ENCODE peak calls at places on chromosome 5, in six cellular contexts. One of them, this sample, is unnamed.

GRCh38 chr5:55657443-55657842 is 54.7 kb downstream of the SLC38A9 start:
- DNase-seq in DND-41: no peak
- DNase-seq in astrocyte: no peak
- DNase-seq in fibroblast of lung: no peak
- DNase-seq in K562: no peak
- DNase-seq in IMR-90: no peak
- DNase-seq in this sample: no peak

GRCh38 chr5:173888473-173889135 is 455 bp downstream of the CPEB4 start:
- DNase-seq in DND-41: peak
- DNase-seq in astrocyte: no peak
- DNase-seq in fibroblast of lung: no peak
- DNase-seq in K562: peak
- DNase-seq in IMR-90: peak
- DNase-seq in this sample: peak

GRCh38 chr5:116444373-116445058 is 130.1 kb downstream of the SEMA6A start:
- DNase-seq in DND-41: no peak
- DNase-seq in astrocyte: no peak
- DNase-seq in fibroblast of lung: no peak
- DNase-seq in K562: no peak
- DNase-seq in IMR-90: no peak
- DNase-seq in this sample: no peak

GRCh38 chr5:28703651-28704260 is 1665.4 kb upstream of the CDH9 start:
- DNase-seq in DND-41: no peak
- DNase-seq in astrocyte: peak
- DNase-seq in fibroblast of lung: peak
- DNase-seq in K562: no peak
- DNase-seq in IMR-90: no peak
- DNase-seq in this sample: no peak

GRCh38 chr5:172185096-172185461 is 2.9 kb downstream of the STK10 start:
- DNase-seq in DND-41: no peak
- DNase-seq in astrocyte: no peak
- DNase-seq in fibroblast of lung: no peak
- DNase-seq in K562: no peak
- DNase-seq in IMR-90: no peak
- DNase-seq in this sample: no peak

GRCh38 chr5:73160239-73160671 is 12.7 kb upstream of the TMEM174 start:
- DNase-seq in DND-41: peak
- DNase-seq in astrocyte: peak
- DNase-seq in fibroblast of lung: peak
- DNase-seq in K562: no peak
- DNase-seq in IMR-90: no peak
- DNase-seq in this sample: no peak

GRCh38 chr5:127320032-127320945 is 29.7 kb downstream of the MEGF10 start:
- DNase-seq in DND-41: no peak
- DNase-seq in astrocyte: peak
- DNase-seq in fibroblast of lung: peak
- DNase-seq in K562: no peak
- DNase-seq in IMR-90: no peak
- DNase-seq in this sample: no peak

GRCh38 chr5:134098690-134099089 is 15.8 kb upstream of the TCF7 start:
- DNase-seq in DND-41: no peak
- DNase-seq in astrocyte: no peak
- DNase-seq in fibroblast of lung: no peak
- DNase-seq in K562: no peak
- DNase-seq in IMR-90: no peak
- DNase-seq in this sample: no peak

GRCh38 chr5:620152-620551 is 8.0 kb downstream of the CEP72 start:
- DNase-seq in DND-41: no peak
- DNase-seq in astrocyte: no peak
- DNase-seq in fibroblast of lung: no peak
- DNase-seq in K562: no peak
- DNase-seq in IMR-90: no peak
- DNase-seq in this sample: no peak

GRCh38 chr5:78734094-78734845 is 85.7 kb upstream of the LHFPL2 start:
- DNase-seq in DND-41: no peak
- DNase-seq in astrocyte: no peak
- DNase-seq in fibroblast of lung: no peak
- DNase-seq in K562: no peak
- DNase-seq in IMR-90: no peak
- DNase-seq in this sample: no peak

GRCh38 chr5:175609504-175609903 is 48.4 kb upstream of the HRH2 start:
- DNase-seq in DND-41: no peak
- DNase-seq in astrocyte: no peak
- DNase-seq in fibroblast of lung: no peak
- DNase-seq in K562: no peak
- DNase-seq in IMR-90: no peak
- DNase-seq in this sample: no peak

GRCh38 chr5:112574566-112574965 is 155.5 kb upstream of the EPB41L4A start:
- DNase-seq in DND-41: no peak
- DNase-seq in astrocyte: no peak
- DNase-seq in fibroblast of lung: no peak
- DNase-seq in K562: no peak
- DNase-seq in IMR-90: no peak
- DNase-seq in this sample: no peak

GRCh38 chr5:135379052-135379654 is 19.9 kb downstream of the MACROH2A1 start:
- DNase-seq in DND-41: no peak
- DNase-seq in astrocyte: peak
- DNase-seq in fibroblast of lung: peak
- DNase-seq in K562: no peak
- DNase-seq in IMR-90: peak
- DNase-seq in this sample: no peak

GRCh38 chr5:96934291-96934694 is 1.6 kb upstream of the LNPEP start:
- DNase-seq in DND-41: no peak
- DNase-seq in astrocyte: peak
- DNase-seq in fibroblast of lung: peak
- DNase-seq in K562: no peak
- DNase-seq in IMR-90: peak
- DNase-seq in this sample: peak

GRCh38 chr5:54178207-54178606 is 132.2 kb downstream of the ARL15 start:
- DNase-seq in DND-41: no peak
- DNase-seq in astrocyte: no peak
- DNase-seq in fibroblast of lung: no peak
- DNase-seq in K562: no peak
- DNase-seq in IMR-90: no peak
- DNase-seq in this sample: no peak

GRCh38 chr5:157026789-157027424 is 32.0 kb downstream of the HAVCR1 start:
- DNase-seq in DND-41: no peak
- DNase-seq in astrocyte: no peak
- DNase-seq in fibroblast of lung: no peak
- DNase-seq in K562: peak
- DNase-seq in IMR-90: no peak
- DNase-seq in this sample: peak

GRCh38 chr5:12805165-12805698 is 901.0 kb upstream of the CTNND2 start:
- DNase-seq in DND-41: no peak
- DNase-seq in astrocyte: no peak
- DNase-seq in fibroblast of lung: no peak
- DNase-seq in K562: no peak
- DNase-seq in IMR-90: no peak
- DNase-seq in this sample: no peak

GRCh38 chr5:41924872-41925554 is at the start of gene FBXO4:
- DNase-seq in DND-41: peak
- DNase-seq in astrocyte: peak
- DNase-seq in fibroblast of lung: peak
- DNase-seq in K562: peak
- DNase-seq in IMR-90: peak
- DNase-seq in this sample: peak

DNA sequence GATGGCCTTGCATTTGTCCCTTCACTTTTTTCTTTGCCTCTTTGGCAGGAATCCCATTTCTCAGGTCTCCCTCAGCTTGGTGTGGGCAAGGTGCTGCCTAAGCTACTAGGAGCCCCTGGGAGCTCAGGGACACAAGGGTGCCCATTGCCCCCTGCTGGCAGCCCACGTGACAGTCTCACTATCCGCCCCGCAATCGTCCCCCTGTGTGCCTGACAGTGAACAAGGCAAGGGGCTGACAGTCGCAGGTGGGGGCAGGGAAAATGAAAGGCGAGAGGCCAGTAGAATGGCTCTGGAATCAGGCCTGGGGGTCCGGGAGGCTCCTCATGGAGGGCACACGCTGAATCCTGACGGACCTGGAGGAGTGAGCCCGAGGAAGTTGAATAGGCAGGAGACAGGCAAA is 2.0 kb upstream of the PCDH12 start:
- DNase-seq in DND-41: peak
- DNase-seq in astrocyte: no peak
- DNase-seq in fibroblast of lung: no peak
- DNase-seq in K562: peak
- DNase-seq in IMR-90: no peak
- DNase-seq in this sample: no peak
- TF ChIP-seq CTCF in DND-41: peak
- TF ChIP-seq CTCF in astrocyte: no peak
- TF ChIP-seq CTCF in fibroblast of lung: peak
- TF ChIP-seq CTCF in K562: peak
- TF ChIP-seq CTCF in IMR-90: no peak
- TF ChIP-seq CTCF in this sample: no peak

DNA sequence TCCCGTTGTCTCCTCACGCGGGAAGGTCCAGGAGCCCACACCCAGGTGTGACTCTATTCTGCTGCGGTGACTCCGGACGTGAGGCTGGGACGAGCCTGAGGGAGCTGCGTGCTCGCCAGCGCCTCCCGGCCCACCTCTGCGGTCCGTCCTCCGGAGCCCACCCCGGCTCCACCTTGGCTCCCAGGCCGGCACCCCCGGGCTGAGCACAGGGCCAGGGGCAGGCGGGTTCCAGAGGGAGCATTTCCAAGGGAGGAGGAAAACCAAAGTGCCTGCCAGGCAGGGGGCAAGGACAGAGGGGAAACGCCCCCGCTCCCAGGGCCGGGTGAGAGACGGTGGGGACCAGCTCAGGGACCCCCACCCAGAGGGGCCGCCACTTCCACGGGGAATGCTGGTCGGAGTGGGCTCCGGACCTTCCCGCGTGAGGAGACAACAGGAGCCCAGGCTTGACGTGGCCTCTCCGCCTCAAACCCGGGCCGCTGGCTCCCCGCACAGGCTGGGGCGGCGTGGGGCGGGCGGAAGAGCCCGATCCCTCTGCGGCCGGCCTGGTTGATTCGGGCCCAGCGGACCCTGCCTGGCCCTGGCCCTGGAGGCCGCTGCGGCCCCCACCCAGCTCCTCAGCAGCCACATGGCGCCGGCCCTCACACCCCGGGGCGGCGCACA is 26.0 kb downstream of the IRX4 start:
- DNase-seq in DND-41: no peak
- DNase-seq in astrocyte: no peak
- DNase-seq in fibroblast of lung: no peak
- DNase-seq in K562: no peak
- DNase-seq in IMR-90: no peak
- DNase-seq in this sample: no peak
- H3K4me3 ChIP-seq in DND-41: no peak
- H3K4me3 ChIP-seq in astrocyte: no peak
- H3K4me3 ChIP-seq in fibroblast of lung: no peak
- H3K4me3 ChIP-seq in K562: no peak
- H3K4me3 ChIP-seq in IMR-90: peak
- H3K4me3 ChIP-seq in this sample: no peak

DNA sequence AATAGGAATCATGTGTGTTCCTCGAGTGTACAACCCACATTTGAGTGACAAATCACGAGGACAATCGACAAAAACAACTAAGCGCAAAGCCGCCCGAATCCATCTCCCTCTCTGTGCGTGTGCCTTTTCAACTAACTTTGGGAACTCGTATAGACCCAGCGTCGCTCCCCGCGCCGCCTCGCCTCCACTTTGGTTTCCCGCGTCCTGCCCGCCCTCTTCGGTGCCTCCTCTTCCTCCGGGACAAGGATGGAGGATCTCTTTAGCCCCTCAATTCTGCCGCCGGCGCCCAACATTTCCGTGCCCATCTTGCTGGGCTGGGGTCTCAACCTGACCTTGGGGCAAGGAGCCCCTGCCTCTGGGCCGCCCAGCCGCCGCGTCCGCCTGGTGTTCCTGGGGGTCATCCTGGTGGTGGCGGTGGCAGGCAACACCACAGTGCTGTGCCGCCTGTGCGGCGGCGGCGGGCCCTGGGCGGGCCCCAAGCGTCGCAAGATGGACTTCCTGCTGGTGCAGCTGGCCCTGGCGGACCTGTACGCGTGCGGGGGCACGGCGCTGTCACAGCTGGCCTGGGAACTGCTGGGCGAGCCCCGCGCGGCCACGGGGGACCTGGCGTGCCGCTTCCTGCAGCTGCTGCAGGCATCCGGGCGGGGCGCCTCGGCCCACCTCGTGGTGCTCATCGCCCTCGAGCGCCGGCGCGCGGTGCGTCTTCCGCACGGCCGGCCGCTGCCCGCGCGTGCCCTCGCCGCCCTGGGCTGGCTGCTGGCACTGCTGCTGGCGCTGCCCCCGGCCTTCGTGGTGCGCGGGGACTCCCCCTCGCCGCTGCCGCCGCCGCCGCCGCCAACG is at the start of gene GPR150:
- DNase-seq in DND-41: peak
- DNase-seq in astrocyte: peak
- DNase-seq in fibroblast of lung: peak
- DNase-seq in K562: no peak
- DNase-seq in IMR-90: peak
- DNase-seq in this sample: peak
- H3K9ac ChIP-seq in DND-41: peak
- H3K9ac ChIP-seq in astrocyte: peak
- H3K9ac ChIP-seq in fibroblast of lung: peak
- H3K9ac ChIP-seq in K562: no peak
- H3K9ac ChIP-seq in IMR-90: peak
- H3K9ac ChIP-seq in this sample: peak

GRCh38 chr5:168295574-168296201 is 4.2 kb downstream of the WWC1 start:
- DNase-seq in DND-41: no peak
- DNase-seq in astrocyte: peak
- DNase-seq in fibroblast of lung: peak
- DNase-seq in K562: no peak
- DNase-seq in IMR-90: peak
- DNase-seq in this sample: no peak
- TF ChIP-seq CTCF in DND-41: no peak
- TF ChIP-seq CTCF in astrocyte: peak
- TF ChIP-seq CTCF in fibroblast of lung: peak
- TF ChIP-seq CTCF in K562: no peak
- TF ChIP-seq CTCF in IMR-90: peak
- TF ChIP-seq CTCF in this sample: no peak